ENCODE peak calls at places on chromosomes 5 and 9, in nine cellular contexts. X, C, O, S, W, A, V, K and J are unnamed samples.

GRCh38 chr5:177536386-177536785 is 18.0 kb downstream of the FAM193B start:
- DNase-seq in C (no peak), X (no peak), K (no peak), O (no peak), A (no peak), W (no peak), S (no peak), V (no peak), J (no peak)

GRCh38 chr9:125119643-125120286 is 23.6 kb downstream of the SCAI start:
- DNase-seq in V (peak), O (no peak), X (no peak), C (no peak), S (peak), A (no peak), W (peak), K (no peak), J (peak)

GRCh38 chr5:93584531-93585053 is 1.6 kb downstream of the NR2F1 start:
- DNase-seq in V (no peak), S (no peak), X (no peak), C (no peak), A (no peak), O (no peak), K (peak), W (no peak), J (peak)

GRCh38 chr9:129814432-129815223 is 9.3 kb downstream of the TOR1A start:
- DNase-seq in O (no peak), A (no peak), X (no peak), V (no peak), W (no peak), K (no peak), C (no peak), S (no peak), J (no peak)

GRCh38 chr9:108779506-108779905 is 76.3 kb downstream of the ACTL7B start:
- DNase-seq in C (no peak), X (no peak), A (no peak), K (no peak), V (no peak), W (no peak), O (no peak), S (no peak), J (no peak)

GRCh38 chr5:72234265-72234700 is 85.8 kb downstream of the MRPS27 start:
- DNase-seq in X (no peak), O (peak), C (peak), V (peak), S (peak), A (no peak), K (no peak), W (peak), J (peak)

GRCh38 chr5:172773481-172774469 is 2.8 kb upstream of the DUSP1 start:
- DNase-seq in S (peak), X (no peak), C (peak), V (peak), O (peak), A (no peak), W (peak), K (no peak), J (peak)

GRCh38 chr5:120035181-120035580 is 405.8 kb downstream of the FAM170A start:
- DNase-seq in X (no peak), C (no peak), K (no peak), A (no peak), W (no peak), S (no peak), V (no peak), O (no peak), J (no peak)

GRCh38 chr5:150694638-150695037 is 6.2 kb downstream of the RBM22 start:
- DNase-seq in V (peak), C (no peak), S (peak), K (no peak), W (no peak), X (no peak), A (no peak), O (peak), J (peak)

GRCh38 chr9:127918201-127919107 is 1.6 kb upstream of the ST6GALNAC4 start:
- DNase-seq in O (peak), C (no peak), S (peak), V (peak), X (no peak), K (no peak), W (no peak), A (no peak), J (peak)

GRCh38 chr5:10133830-10134229 is 115.9 kb downstream of the ATPSCKMT start:
- DNase-seq in S (peak), O (peak), A (no peak), C (no peak), X (no peak), W (no peak), K (no peak), V (peak), J (peak)

GRCh38 chr5:96963267-96963666 is 27.4 kb downstream of the LNPEP start:
- DNase-seq in S (peak), V (peak), C (peak), K (no peak), O (peak), W (peak), A (no peak), X (no peak), J (peak)

GRCh38 chr9:136189394-136190236 is 15.3 kb downstream of the LHX3 start:
- DNase-seq in W (no peak), C (no peak), A (no peak), V (peak), S (no peak), K (no peak), O (no peak), X (no peak), J (no peak)

GRCh38 chr5:14444988-14445387 is 136.6 kb upstream of the OTULINL start:
- DNase-seq in K (no peak), X (no peak), V (peak), W (peak), C (peak), O (no peak), S (peak), A (no peak), J (no peak)

GRCh38 chr9:98190757-98191105 is 1.7 kb downstream of the CORO2A start:
- DNase-seq in S (no peak), X (no peak), K (no peak), W (no peak), A (no peak), O (no peak), C (no peak), V (no peak), J (no peak)

GRCh38 chr9:20426019-20426418 is 196.3 kb downstream of the MLLT3 start:
- DNase-seq in K (no peak), A (no peak), S (no peak), C (no peak), V (no peak), W (no peak), X (no peak), O (no peak), J (no peak)

GRCh38 chr9:21506910-21507795 is 25.0 kb upstream of the IFNE start:
- DNase-seq in O (peak), S (peak), C (peak), X (no peak), W (peak), K (no peak), V (peak), A (no peak), J (peak)

GRCh38 chr9:97954550-97954989 is 16.6 kb upstream of the HEMGN start:
- DNase-seq in W (peak), O (peak), A (peak), S (no peak), C (peak), X (no peak), K (peak), V (peak), J (peak)

GRCh38 chr9:102185962-102186361 is 447.5 kb upstream of the GRIN3A start:
- DNase-seq in V (no peak), K (no peak), C (no peak), O (no peak), X (no peak), A (no peak), W (peak), S (no peak), J (no peak)

GRCh38 chr9:120440791-120441190 is 139.2 kb downstream of the CDK5RAP2 start:
- DNase-seq in V (no peak), A (no peak), K (no peak), S (no peak), X (no peak), W (no peak), C (peak), O (no peak), J (no peak)

GRCh38 chr5:154850255-154851062 is at the start of gene FAXDC2:
- DNase-seq in K (no peak), O (peak), X (no peak), S (peak), W (peak), A (no peak), C (peak), V (peak), J (peak)

GRCh38 chr9:17531642-17532254 is 47.1 kb upstream of the SH3GL2 start:
- DNase-seq in C (peak), S (peak), K (peak), A (no peak), W (peak), X (no peak), O (peak), V (peak), J (peak)

GRCh38 chr5:142143878-142144277 is 35.3 kb downstream of the NDFIP1 start:
- DNase-seq in S (peak), K (peak), W (peak), X (no peak), A (no peak), C (peak), V (peak), O (peak), J (peak)

GRCh38 chr9:136533775-136534157 is 12.1 kb downstream of the NOTCH1 start:
- DNase-seq in W (no peak), S (no peak), A (peak), K (no peak), V (no peak), C (peak), O (no peak), X (no peak), J (no peak)

GRCh38 chr5:88719434-88719833 is 163.6 kb downstream of the MEF2C start:
- DNase-seq in K (no peak), O (no peak), C (no peak), A (no peak), X (no peak), W (no peak), S (no peak), V (no peak), J (no peak)

GRCh38 chr9:34501889-34502425 is 20.8 kb downstream of the ENHO start:
- DNase-seq in O (peak), X (no peak), A (no peak), K (no peak), S (peak), V (peak), W (no peak), C (no peak), J (no peak)

GRCh38 chr9:134619983-134620612 is 21.5 kb upstream of the COL5A1 start:
- DNase-seq in W (no peak), X (no peak), S (no peak), O (no peak), A (no peak), C (no peak), V (no peak), K (no peak), J (no peak)

GRCh38 chr5:53481354-53481886 is 991 bp downstream of the FST start:
- DNase-seq in K (no peak), A (no peak), V (peak), X (no peak), O (peak), W (no peak), C (no peak), S (peak), J (no peak)

GRCh38 chr9:78882501-78882900 is 585.6 kb downstream of the PSAT1 start:
- DNase-seq in S (no peak), C (no peak), V (no peak), K (no peak), O (no peak), X (no peak), A (no peak), W (no peak), J (no peak)

GRCh38 chr9:113361304-113362018 is 12.1 kb downstream of the BSPRY start:
- DNase-seq in A (no peak), W (no peak), K (no peak), C (no peak), S (peak), X (no peak), O (peak), V (peak), J (peak)

GRCh38 chr5:33299621-33300208 is 141.1 kb upstream of the TARS1 start:
- DNase-seq in S (peak), V (peak), C (peak), X (peak), W (peak), K (no peak), A (no peak), O (peak), J (peak)

GRCh38 chr5:163938595-163938994 is 433.2 kb downstream of the MAT2B start:
- DNase-seq in S (no peak), V (no peak), O (peak), C (peak), X (no peak), W (no peak), K (no peak), A (no peak), J (no peak)

GRCh38 chr9:113966394-113966793 is 90.3 kb downstream of the ZNF618 start:
- DNase-seq in C (no peak), W (no peak), K (no peak), S (no peak), A (no peak), O (no peak), X (no peak), V (no peak), J (no peak)

GRCh38 chr9:70921126-70921525 is 200.3 kb downstream of the TRPM3 start:
- DNase-seq in A (no peak), K (no peak), V (peak), S (peak), O (peak), C (peak), X (no peak), W (peak), J (peak)